ENCODE peak calls at places on chromosomes 2 and 18, in nine cellular contexts. One of them, this sample, is unnamed.

GRCh38 chr2:43225093-43225787 is 1.2 kb downstream of the ZFP36L2 start:
- DNase-seq in naive B cell: peak
- DNase-seq in WERI-Rb-1: peak
- DNase-seq in GM23248: peak
- DNase-seq in activated CD8-positive, alpha-beta T cell treated with anti-CD3 and anti-CD28 coated beads for 36 hours: peak
- DNase-seq in left ventricle myocardium superior: peak
- DNase-seq in EH: peak
- DNase-seq in kidney glomerular epithelial cell: peak
- DNase-seq in OCI-LY7: peak
- DNase-seq in this sample: peak

GRCh38 chr18:907171-907879 is 2.7 kb downstream of the ADCYAP1 start:
- DNase-seq in naive B cell: no peak
- DNase-seq in WERI-Rb-1: peak
- DNase-seq in GM23248: peak
- DNase-seq in activated CD8-positive, alpha-beta T cell treated with anti-CD3 and anti-CD28 coated beads for 36 hours: peak
- DNase-seq in left ventricle myocardium superior: peak
- DNase-seq in EH: no peak
- DNase-seq in kidney glomerular epithelial cell: no peak
- DNase-seq in OCI-LY7: no peak
- DNase-seq in this sample: no peak

GRCh38 chr2:216108310-216108966 is 710 bp upstream of the XRCC5 start:
- DNase-seq in naive B cell: no peak
- DNase-seq in WERI-Rb-1: peak
- DNase-seq in GM23248: peak
- DNase-seq in activated CD8-positive, alpha-beta T cell treated with anti-CD3 and anti-CD28 coated beads for 36 hours: no peak
- DNase-seq in left ventricle myocardium superior: no peak
- DNase-seq in EH: no peak
- DNase-seq in kidney glomerular epithelial cell: no peak
- DNase-seq in OCI-LY7: peak
- DNase-seq in this sample: no peak

GRCh38 chr2:216555274-216555673 is 56.6 kb downstream of the RPL37A start:
- DNase-seq in naive B cell: no peak
- DNase-seq in WERI-Rb-1: no peak
- DNase-seq in GM23248: peak
- DNase-seq in activated CD8-positive, alpha-beta T cell treated with anti-CD3 and anti-CD28 coated beads for 36 hours: no peak
- DNase-seq in left ventricle myocardium superior: peak
- DNase-seq in EH: peak
- DNase-seq in kidney glomerular epithelial cell: no peak
- DNase-seq in OCI-LY7: no peak
- DNase-seq in this sample: no peak

GRCh38 chr2:63192889-63193778 is 142.5 kb downstream of the OTX1 start:
- DNase-seq in naive B cell: no peak
- DNase-seq in WERI-Rb-1: no peak
- DNase-seq in GM23248: no peak
- DNase-seq in activated CD8-positive, alpha-beta T cell treated with anti-CD3 and anti-CD28 coated beads for 36 hours: no peak
- DNase-seq in left ventricle myocardium superior: no peak
- DNase-seq in EH: no peak
- DNase-seq in kidney glomerular epithelial cell: no peak
- DNase-seq in OCI-LY7: no peak
- DNase-seq in this sample: no peak

GRCh38 chr2:136214284-136214683 is 96.3 kb upstream of the CXCR4 start:
- DNase-seq in naive B cell: peak
- DNase-seq in WERI-Rb-1: no peak
- DNase-seq in GM23248: no peak
- DNase-seq in activated CD8-positive, alpha-beta T cell treated with anti-CD3 and anti-CD28 coated beads for 36 hours: no peak
- DNase-seq in left ventricle myocardium superior: no peak
- DNase-seq in EH: no peak
- DNase-seq in kidney glomerular epithelial cell: no peak
- DNase-seq in OCI-LY7: no peak
- DNase-seq in this sample: no peak

GRCh38 chr2:9809064-9809356 is 34.3 kb upstream of the TAF1B start:
- DNase-seq in naive B cell: no peak
- DNase-seq in WERI-Rb-1: no peak
- DNase-seq in GM23248: no peak
- DNase-seq in activated CD8-positive, alpha-beta T cell treated with anti-CD3 and anti-CD28 coated beads for 36 hours: no peak
- DNase-seq in left ventricle myocardium superior: no peak
- DNase-seq in EH: no peak
- DNase-seq in kidney glomerular epithelial cell: no peak
- DNase-seq in OCI-LY7: no peak
- DNase-seq in this sample: no peak

GRCh38 chr2:74618410-74619083 is 29.6 kb downstream of the M1AP start:
- DNase-seq in naive B cell: no peak
- DNase-seq in WERI-Rb-1: peak
- DNase-seq in GM23248: no peak
- DNase-seq in activated CD8-positive, alpha-beta T cell treated with anti-CD3 and anti-CD28 coated beads for 36 hours: no peak
- DNase-seq in left ventricle myocardium superior: no peak
- DNase-seq in EH: no peak
- DNase-seq in kidney glomerular epithelial cell: no peak
- DNase-seq in OCI-LY7: no peak
- DNase-seq in this sample: no peak

GRCh38 chr2:182941939-182942338 is 75.5 kb upstream of the FRZB start:
- DNase-seq in naive B cell: no peak
- DNase-seq in WERI-Rb-1: no peak
- DNase-seq in GM23248: no peak
- DNase-seq in activated CD8-positive, alpha-beta T cell treated with anti-CD3 and anti-CD28 coated beads for 36 hours: no peak
- DNase-seq in left ventricle myocardium superior: no peak
- DNase-seq in EH: no peak
- DNase-seq in kidney glomerular epithelial cell: no peak
- DNase-seq in OCI-LY7: no peak
- DNase-seq in this sample: no peak

This sample was measured in fibroblast of mammary gland.